ENCODE peak calls at places on chromosomes 13 and 19, in ten cellular contexts. R is pancreas, T is neural progenitor cell, J is fibroblast of the aortic adventitia, E is thoracic aorta, S is choroid plexus epithelial cell, G is fibroblast of lung, Y is A549, V is psoas muscle, C is cardiac fibroblast. L is an unnamed sample.

GRCh38 chr13:56134524-56134923 is 1006.2 kb upstream of the PRR20A start:
- DNase-seq in J (no peak), R (no peak), Y (no peak), V (no peak), E (no peak), C (no peak), G (no peak), S (no peak), T (no peak), L (no peak)

GRCh38 chr13:106989866-106990265 is 421.9 kb upstream of the ARGLU1 start:
- DNase-seq in J (no peak), T (no peak), S (no peak), C (no peak), Y (no peak), V (no peak), R (no peak), E (no peak), G (no peak), L (no peak)

GRCh38 chr19:53977991-53978731 is 13.3 kb upstream of the CACNG6 start:
- DNase-seq in J (peak), S (peak), E (peak), C (peak), V (peak), Y (peak), T (peak), G (peak), R (peak), L (no peak)

GRCh38 chr13:78689011-78689410 is 30.1 kb upstream of the OBI1 start:
- DNase-seq in E (no peak), G (peak), Y (no peak), J (peak), R (no peak), V (no peak), C (no peak), T (peak), S (peak), L (no peak)

GRCh38 chr19:45451181-45451849 is 16.5 kb upstream of the FOSB start:
- DNase-seq in Y (no peak), J (peak), T (no peak), S (peak), E (no peak), R (peak), V (peak), G (peak), C (peak), L (peak)

GRCh38 chr13:107301724-107302374 is 733.9 kb upstream of the ARGLU1 start:
- DNase-seq in Y (no peak), J (no peak), V (no peak), T (peak), S (peak), R (no peak), E (no peak), C (no peak), G (peak), L (no peak)

GRCh38 chr13:112837371-112838037 is 131.5 kb upstream of the MCF2L start:
- DNase-seq in S (no peak), V (no peak), R (no peak), J (peak), C (no peak), G (no peak), E (no peak), T (no peak), Y (no peak), L (no peak)

GRCh38 chr13:46622918-46623256 is 69.9 kb downstream of the LRCH1 start:
- DNase-seq in C (peak), G (peak), S (peak), R (no peak), V (peak), Y (no peak), T (no peak), E (no peak), J (peak), L (no peak)

GRCh38 chr19:31408460-31409124 is 59.4 kb upstream of the TSHZ3 start:
- DNase-seq in S (peak), V (no peak), T (no peak), C (peak), R (no peak), E (no peak), J (peak), G (peak), Y (no peak), L (no peak)

GRCh38 chr19:15479391-15480345 is at the start of gene PGLYRP2:
- DNase-seq in J (no peak), G (no peak), C (no peak), V (no peak), T (no peak), E (no peak), S (no peak), Y (no peak), R (peak), L (no peak)

GRCh38 chr13:106858910-106859309 is 291.0 kb upstream of the ARGLU1 start:
- DNase-seq in V (no peak), C (no peak), T (peak), Y (no peak), G (no peak), J (no peak), S (no peak), E (no peak), R (no peak), L (no peak)

GRCh38 chr19:29098863-29099481 is 114.0 kb downstream of the UQCRFS1 start:
- DNase-seq in C (peak), R (no peak), S (peak), E (peak), V (peak), T (no peak), Y (peak), G (peak), J (peak), L (no peak)

GRCh38 chr19:55424518-55424917 is 16.9 kb upstream of the UBE2S start:
- DNase-seq in Y (no peak), V (no peak), T (no peak), R (no peak), E (no peak), C (no peak), J (no peak), G (no peak), S (no peak), L (no peak)

GRCh38 chr19:46466536-46467199 is 4.7 kb downstream of the PNMA8A start:
- DNase-seq in C (peak), G (peak), R (no peak), J (peak), V (peak), E (no peak), Y (no peak), T (no peak), S (peak), L (peak)

GRCh38 chr13:99133230-99133629 is 67.4 kb upstream of the UBAC2 start:
- DNase-seq in Y (no peak), S (no peak), C (no peak), T (no peak), R (no peak), E (no peak), G (no peak), V (no peak), J (no peak), L (no peak)

GRCh38 chr19:40831502-40832430 is 18.5 kb downstream of the CYP2A6 start:
- DNase-seq in Y (peak), T (no peak), R (peak), J (peak), E (no peak), G (peak), S (peak), V (no peak), C (peak), L (no peak)

GRCh38 chr13:112687836-112688559 is 1.8 kb upstream of the ATP11A start:
- DNase-seq in E (no peak), J (no peak), C (no peak), S (no peak), Y (no peak), R (no peak), T (no peak), V (no peak), G (no peak), L (no peak)

GRCh38 chr13:21034602-21035190 is 26.7 kb downstream of the LATS2 start:
- DNase-seq in S (peak), G (no peak), R (no peak), J (peak), E (no peak), T (peak), C (peak), V (no peak), Y (no peak), L (no peak)

GRCh38 chr19:54011507-54012211 is 20.2 kb downstream of the CACNG6 start:
- DNase-seq in E (no peak), Y (no peak), S (no peak), T (peak), C (no peak), G (no peak), V (no peak), R (no peak), J (no peak), L (no peak)

GRCh38 chr13:106496072-106496997 is 39.1 kb downstream of the EFNB2 start:
- DNase-seq in G (no peak), V (no peak), R (no peak), J (no peak), E (no peak), Y (no peak), C (peak), S (no peak), T (no peak), L (no peak)

GRCh38 chr19:10191347-10191746 is 3.4 kb downstream of the DNMT1 start:
- DNase-seq in G (peak), V (no peak), T (no peak), C (peak), Y (no peak), J (peak), R (peak), S (peak), E (no peak), L (no peak)

GRCh38 chr19:8615022-8615421 is 4.5 kb upstream of the ADAMTS10 start:
- DNase-seq in C (no peak), V (no peak), G (no peak), E (no peak), Y (no peak), R (no peak), S (no peak), T (no peak), J (peak), L (no peak)

GRCh38 chr13:105763851-105764250 is 771.6 kb downstream of the EFNB2 start:
- DNase-seq in Y (no peak), E (no peak), T (no peak), S (no peak), J (no peak), G (peak), R (no peak), V (no peak), C (no peak), L (no peak)

GRCh38 chr13:45179428-45179827 is 21.4 kb downstream of the KCTD4 start:
- DNase-seq in E (no peak), S (no peak), C (no peak), V (no peak), J (no peak), G (peak), T (no peak), Y (no peak), R (no peak), L (no peak)

GRCh38 chr13:90696254-90696653 is 651.2 kb upstream of the MIR17HG start:
- DNase-seq in C (peak), G (no peak), E (no peak), S (peak), R (no peak), V (no peak), J (peak), T (no peak), Y (no peak), L (no peak)

GRCh38 chr19:33459691-33460090 is 61.9 kb downstream of the PEPD start:
- DNase-seq in Y (no peak), J (no peak), C (no peak), E (no peak), R (no peak), G (no peak), V (no peak), S (peak), T (no peak), L (no peak)

GRCh38 chr19:29620931-29621351 is 14.9 kb downstream of the POP4 start:
- DNase-seq in T (no peak), Y (no peak), J (no peak), G (no peak), C (no peak), S (peak), R (no peak), E (no peak), V (no peak), L (no peak)

GRCh38 chr13:40910324-40911050 is 108.6 kb downstream of the ELF1 start:
- DNase-seq in J (peak), E (no peak), T (no peak), C (peak), S (peak), V (no peak), Y (no peak), G (no peak), R (no peak), L (no peak)

GRCh38 chr19:39397360-39398296 is 6.5 kb downstream of the MED29 start:
- DNase-seq in S (peak), R (peak), J (peak), Y (peak), E (no peak), C (peak), T (peak), G (peak), V (peak), L (no peak)
- TF ChIP-seq CTCF in S (peak), R (peak), J (peak), Y (peak), E (peak), C (peak), T (peak), G (peak), V (peak), L (peak)

GRCh38 chr19:50046649-50047503 is 21.1 kb downstream of the ZNF473 start:
- DNase-seq in C (peak), T (no peak), Y (no peak), S (peak), J (peak), V (peak), R (peak), G (peak), E (peak), L (no peak)

GRCh38 chr19:50051964-50052363 is 26.2 kb downstream of the ZNF473 start:
- DNase-seq in V (no peak), S (no peak), C (no peak), J (no peak), R (no peak), T (no peak), Y (no peak), E (no peak), G (no peak), L (no peak)

GRCh38 chr19:50047686-50048085 is 21.9 kb downstream of the ZNF473 start:
- DNase-seq in T (no peak), J (no peak), G (peak), V (no peak), Y (no peak), S (no peak), R (no peak), E (no peak), C (no peak), L (no peak)

GRCh38 chr19:50053119-50053518 is 27.3 kb downstream of the ZNF473 start:
- DNase-seq in V (no peak), R (no peak), E (no peak), C (no peak), J (no peak), S (no peak), G (no peak), T (no peak), Y (no peak), L (no peak)

DNA sequence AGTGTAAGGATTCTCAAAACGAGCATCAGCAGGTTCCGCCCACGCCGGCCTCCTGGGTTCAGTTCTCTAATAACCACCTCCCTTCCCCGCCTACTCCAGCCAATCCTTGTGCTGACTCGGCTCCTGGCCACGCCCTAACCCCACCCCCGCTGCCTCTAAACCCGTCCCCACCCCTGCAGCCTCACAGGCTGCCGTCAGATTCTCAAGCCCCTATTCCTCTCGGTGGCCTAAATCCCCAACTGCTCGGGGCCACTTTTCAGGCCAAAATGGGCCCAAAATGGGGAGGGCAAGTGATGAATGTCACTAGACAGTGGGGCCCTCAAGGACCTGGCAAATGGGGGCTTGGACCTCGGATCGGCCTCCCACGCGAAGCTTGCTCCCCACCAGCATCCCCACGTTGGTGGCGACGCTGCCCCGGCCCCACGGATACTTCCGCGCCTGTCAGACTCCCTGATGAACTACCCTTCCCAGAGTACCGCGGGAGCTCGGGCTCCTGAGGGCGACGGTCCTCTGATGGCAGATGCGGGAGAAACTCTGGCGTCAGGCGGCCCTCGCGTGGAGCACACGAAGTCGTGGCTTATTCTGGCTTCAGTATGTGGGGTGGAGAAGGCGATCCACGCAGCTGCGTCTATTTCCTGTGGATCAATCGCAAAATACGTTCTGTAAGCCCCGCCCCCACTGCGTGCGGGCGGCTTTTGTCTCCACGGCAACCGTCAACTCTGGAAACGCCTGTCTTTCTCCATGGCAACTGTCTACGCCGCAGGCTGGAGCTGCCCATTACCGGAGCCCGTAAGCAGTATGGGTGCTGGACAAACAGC is 24.8 kb downstream of the ZNF473 start:
- DNase-seq in S (peak), J (peak), Y (peak), T (peak), E (peak), C (peak), V (peak), R (peak), G (peak), L (peak)
- H3K4me3 ChIP-seq in S (peak), J (peak), Y (peak), T (peak), E (peak), C (peak), V (peak), R (peak), G (peak), L (peak)

GRCh38 chr19:51688665-51689571 is 4.2 kb upstream of the SPACA6 start:
- DNase-seq in V (peak), R (peak), E (peak), J (peak), S (peak), C (peak), Y (peak), T (peak), G (peak), L (no peak)
- TF ChIP-seq CTCF in V (no peak), R (no peak), E (peak), J (peak), S (peak), C (no peak), Y (no peak), T (no peak), G (no peak), L (no peak)

GRCh38 chr19:41994994-41995958 is 1.2 kb upstream of the ATP1A3 start:
- DNase-seq in E (no peak), C (no peak), Y (no peak), J (no peak), T (no peak), R (no peak), V (no peak), S (no peak), G (no peak), L (no peak)

GRCh38 chr19:41995959-41996797 is 2.1 kb upstream of the ATP1A3 start:
- DNase-seq in C (no peak), J (no peak), V (no peak), R (no peak), Y (peak), T (peak), S (no peak), E (no peak), G (no peak), L (no peak)

GRCh38 chr19:41997121-41997850 is 3.3 kb upstream of the ATP1A3 start:
- DNase-seq in E (no peak), J (peak), C (peak), S (peak), G (peak), Y (peak), T (peak), V (peak), R (peak), L (no peak)

GRCh38 chr19:41993612-41994483 is at the start of gene ATP1A3:
- DNase-seq in C (peak), J (peak), V (peak), Y (peak), S (peak), G (peak), T (peak), R (peak), E (no peak), L (no peak)

DNA sequence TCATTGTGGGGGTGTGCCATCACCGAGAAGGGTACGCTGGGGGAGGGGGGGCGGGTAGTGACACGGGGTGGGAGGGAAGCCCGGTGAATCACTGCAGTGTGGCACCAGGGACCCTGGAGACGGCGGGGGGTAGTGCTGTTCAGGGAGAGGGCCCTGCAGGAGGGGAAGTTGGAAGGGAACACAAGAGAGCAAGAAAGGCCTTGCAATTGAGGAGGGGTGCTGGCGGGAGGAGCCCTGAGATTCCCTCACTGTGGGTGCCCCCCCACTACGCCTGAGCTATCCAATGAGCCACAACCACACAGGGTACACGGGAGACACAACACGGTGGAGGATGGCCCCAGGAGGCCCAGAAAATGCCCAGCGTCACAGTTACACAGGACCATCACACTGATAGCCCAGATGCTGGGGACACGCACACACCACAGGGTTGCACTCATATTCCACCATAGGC is 516 bp upstream of the ATP1A3 start:
- DNase-seq in T (no peak), C (no peak), Y (no peak), J (no peak), E (no peak), R (no peak), V (no peak), S (no peak), G (no peak), L (no peak)
- H3K4me3 ChIP-seq in T (peak), C (no peak), Y (peak), J (no peak), E (peak), R (no peak), V (peak), S (no peak), G (no peak), L (no peak)

GRCh38 chr19:14366529-14366928 is 14.7 kb upstream of the ADGRE5 start:
- DNase-seq in S (peak), C (peak), G (peak), T (peak), Y (no peak), J (peak), E (peak), V (peak), R (peak), L (peak)

GRCh38 chr19:14367016-14367415 is 14.2 kb upstream of the ADGRE5 start:
- DNase-seq in R (no peak), S (no peak), C (no peak), Y (no peak), G (no peak), E (no peak), J (no peak), V (no peak), T (no peak), L (no peak)

GRCh38 chr19:14363203-14364097 is 17.8 kb upstream of the ADGRE5 start:
- DNase-seq in C (peak), V (peak), T (peak), S (peak), Y (peak), J (peak), R (no peak), E (peak), G (peak), L (no peak)

GRCh38 chr19:14361824-14362223 is 19.4 kb upstream of the ADGRE5 start:
- DNase-seq in J (peak), C (peak), E (no peak), T (peak), S (no peak), V (no peak), G (no peak), R (no peak), Y (no peak), L (no peak)
- TF ChIP-seq CTCF in J (no peak), C (no peak), E (no peak), T (peak), S (no peak), V (peak), G (no peak), R (no peak), Y (peak), L (peak)

GRCh38 chr13:43494206-43494605 is 292.6 kb downstream of the ENOX1 start:
- DNase-seq in E (no peak), R (no peak), S (no peak), T (no peak), J (no peak), G (no peak), Y (no peak), V (no peak), C (no peak), L (no peak)
- H3K4me3 ChIP-seq in E (no peak), R (no peak), S (no peak), T (no peak), J (no peak), G (no peak), Y (no peak), V (no peak), C (no peak), L (no peak)

GRCh38 chr19:13282486-13283065 is 132.4 kb downstream of the IER2 start:
- DNase-seq in E (no peak), G (no peak), J (no peak), Y (no peak), R (no peak), V (no peak), S (no peak), T (no peak), C (no peak), L (no peak)

GRCh38 chr19:13275016-13275722 is 125.0 kb downstream of the IER2 start:
- DNase-seq in G (no peak), T (no peak), E (no peak), S (peak), Y (no peak), R (no peak), V (no peak), C (no peak), J (no peak), L (no peak)

GRCh38 chr19:13281567-13282291 is 131.5 kb downstream of the IER2 start:
- DNase-seq in R (no peak), J (no peak), E (no peak), V (no peak), T (no peak), G (no peak), S (no peak), Y (no peak), C (no peak), L (no peak)

GRCh38 chr19:13277104-13277809 is 127.0 kb downstream of the IER2 start:
- DNase-seq in J (peak), V (peak), E (no peak), S (peak), Y (peak), G (peak), T (peak), C (peak), R (peak), L (peak)
- TF ChIP-seq CTCF in J (peak), V (peak), E (peak), S (peak), Y (peak), G (peak), T (peak), C (peak), R (peak), L (peak)

GRCh38 chr19:18117364-18117691 is 19.8 kb downstream of the MAST3 start:
- DNase-seq in V (no peak), S (no peak), Y (no peak), T (no peak), J (no peak), R (no peak), G (no peak), E (no peak), C (no peak), L (no peak)
- H3K4me3 ChIP-seq in V (peak), S (peak), Y (peak), T (peak), J (peak), R (peak), G (peak), E (peak), C (peak), L (peak)